ENCODE peak calls at places on chromosomes 6 and 20, in four cellular contexts. W is tibial artery, K is K562, M is iPS DF 6.9. V is an unnamed sample.

GRCh38 chr6:108921547-108922331 is 73.5 kb downstream of the ARMC2 start:
- DNase-seq in W (peak), K (no peak), M (no peak), V (no peak)

GRCh38 chr6:2197177-2197671 is 48.2 kb downstream of the GMDS start:
- DNase-seq in W (peak), K (no peak), M (no peak), V (peak)

GRCh38 chr20:32252189-32252588 is 25.3 kb upstream of the KIF3B start:
- DNase-seq in W (no peak), K (no peak), M (no peak), V (no peak)

GRCh38 chr6:42507195-42507594 is 55.5 kb upstream of the TRERF1 start:
- DNase-seq in W (no peak), K (no peak), M (no peak), V (no peak)

GRCh38 chr20:48826883-48827771 is 672 bp downstream of the PREX1 start:
- DNase-seq in W (no peak), K (no peak), M (no peak), V (no peak)

GRCh38 chr6:40887904-40888303 is 151.1 kb downstream of the UNC5CL start:
- DNase-seq in W (no peak), K (no peak), M (no peak), V (no peak)

GRCh38 chr20:45835230-45836224 is 1.9 kb downstream of the SNX21 start:
- DNase-seq in W (peak), K (peak), M (no peak), V (no peak)

GRCh38 chr20:31573555-31574295 is 31.4 kb upstream of the ID1 start:
- DNase-seq in W (no peak), K (no peak), M (no peak), V (no peak)

GRCh38 chr6:35258858-35259193 is 709 bp upstream of the ZNF76 start:
- DNase-seq in W (peak), K (peak), M (no peak), V (no peak)
- H3K27ac ChIP-seq in W (peak), K (peak), M (no peak), V (peak)

DNA sequence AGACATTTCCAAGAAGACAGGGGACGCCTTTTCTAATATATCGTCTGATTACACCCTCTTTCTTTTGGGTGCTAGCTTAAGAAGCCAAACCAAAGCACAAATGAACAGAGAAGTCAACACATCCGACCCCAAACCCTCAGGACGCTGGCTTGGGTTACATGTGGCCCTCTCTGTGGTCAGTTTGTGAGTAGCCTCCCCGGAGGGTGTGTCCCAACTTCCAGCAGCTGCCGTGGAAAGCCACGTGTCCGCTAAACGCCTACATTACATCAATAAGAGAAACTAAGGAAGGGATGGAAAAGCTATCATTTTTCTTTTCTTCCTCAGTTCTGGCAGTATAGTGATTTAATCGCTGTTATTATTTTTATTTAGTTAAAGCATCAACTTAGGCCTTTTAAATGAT is 487 bp upstream of the BMP6 start:
- DNase-seq in W (no peak), K (no peak), M (no peak), V (no peak)
- H3K4me3 ChIP-seq in W (peak), K (no peak), M (no peak), V (peak)

GRCh38 chr6:131548441-131548840 is 24.6 kb upstream of the ARG1 start:
- DNase-seq in W (no peak), K (no peak), M (no peak), V (no peak)
- H3K27ac ChIP-seq in W (no peak), K (no peak), M (no peak), V (no peak)

DNA sequence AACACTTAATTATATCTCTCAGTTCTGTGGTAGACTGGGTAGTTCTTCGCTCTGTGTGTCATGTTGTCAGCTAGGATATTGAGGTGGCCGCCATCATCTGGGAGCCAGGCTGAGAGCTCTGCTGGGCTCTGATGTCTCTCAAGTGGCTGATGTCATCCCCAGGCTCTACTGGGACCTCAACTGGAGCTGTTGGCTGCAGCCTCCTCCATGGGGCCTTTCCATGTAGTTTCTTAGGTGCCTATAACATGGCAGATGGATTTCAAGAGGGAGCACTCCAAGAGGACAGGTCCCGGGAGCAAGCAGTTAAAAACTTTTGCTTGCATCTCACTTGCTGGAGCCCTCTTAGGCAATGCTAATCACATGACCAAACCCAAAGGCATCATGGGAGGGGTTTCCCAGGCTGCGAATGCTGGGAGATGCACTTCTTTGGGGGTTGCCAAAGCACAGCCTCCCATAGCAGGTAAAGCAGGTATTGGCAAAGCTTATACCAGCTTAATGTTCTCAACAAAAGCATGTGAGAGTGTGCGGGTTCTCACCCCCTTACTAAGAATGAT is 129.8 kb downstream of the TMEM242 start:
- DNase-seq in W (no peak), K (no peak), M (no peak), V (no peak)
- H3K4me3 ChIP-seq in W (no peak), K (no peak), M (no peak), V (no peak)

V was measured in ascending aorta.